ENCODE peak calls at places on chromosome 16, in ten cellular contexts. C, F, B, R, O, Y, A, X, W and I are unnamed samples.

GRCh38 chr16:80971814-80972213 is 34.9 kb downstream of the CMC2 start:
- DNase-seq in C (no peak), F (no peak), B (no peak), R (no peak), O (no peak), Y (no peak), A (no peak), X (no peak), W (no peak), I (no peak)

GRCh38 chr16:76474048-76474447 is 196.8 kb downstream of the CNTNAP4 start:
- DNase-seq in C (no peak), F (no peak), B (no peak), R (no peak), O (no peak), Y (no peak), A (no peak), X (no peak), W (no peak), I (no peak)

GRCh38 chr16:30977502-30977901 is 7.5 kb upstream of the HSD3B7 start:
- DNase-seq in C (no peak), F (peak; percentile 68), B (no peak), R (no peak), O (no peak), Y (peak; percentile 21), A (no peak), X (no peak), W (no peak), I (no peak)

GRCh38 chr16:77951788-77952187 is 70.6 kb upstream of the CLEC3A start:
- DNase-seq in C (peak; percentile 49), F (peak; percentile 22), B (no peak), R (no peak), O (no peak), Y (no peak), A (no peak), X (no peak), W (peak; percentile 7), I (no peak)

GRCh38 chr16:70691223-70692129 is 5.6 kb upstream of the MTSS2 start:
- DNase-seq in C (peak; percentile 55), F (peak; percentile 86), B (peak; percentile 100), R (peak; percentile 70), O (peak; percentile 98), Y (no peak), A (peak; percentile 90), X (peak; percentile 97), W (no peak), I (peak; percentile 88)

GRCh38 chr16:81601008-81601428 is 156.4 kb downstream of the CMIP start:
- DNase-seq in C (no peak), F (peak; percentile 49), B (peak; percentile 69), R (no peak), O (no peak), Y (no peak), A (no peak), X (peak; percentile 72), W (no peak), I (no peak)

GRCh38 chr16:55225972-55226542 is 97.9 kb upstream of the IRX6 start:
- DNase-seq in C (no peak), F (no peak), B (no peak), R (no peak), O (no peak), Y (no peak), A (no peak), X (no peak), W (no peak), I (no peak)

GRCh38 chr16:389317-389716 is 7.5 kb upstream of the PGAP6 start:
- DNase-seq in C (no peak), F (no peak), B (no peak), R (no peak), O (no peak), Y (no peak), A (no peak), X (no peak), W (no peak), I (no peak)

GRCh38 chr16:64321881-64322280 is 800.0 kb downstream of the CDH11 start:
- DNase-seq in C (no peak), F (no peak), B (no peak), R (no peak), O (no peak), Y (no peak), A (no peak), X (no peak), W (no peak), I (no peak)

GRCh38 chr16:46974352-46974751 is 878 bp upstream of the DNAJA2 start:
- DNase-seq in C (no peak), F (peak; percentile 57), B (peak; percentile 15), R (no peak), O (peak; percentile 62), Y (no peak), A (no peak), X (no peak), W (no peak), I (no peak)

GRCh38 chr16:80705596-80705995 is 98.8 kb downstream of the CDYL2 start:
- DNase-seq in C (no peak), F (no peak), B (no peak), R (no peak), O (no peak), Y (no peak), A (no peak), X (no peak), W (no peak), I (no peak)

GRCh38 chr16:66493490-66494401 is 56.2 kb downstream of the TK2 start:
- DNase-seq in C (no peak), F (no peak), B (no peak), R (no peak), O (no peak), Y (peak; percentile 12), A (peak; percentile 9), X (no peak), W (no peak), I (no peak)

GRCh38 chr16:29290631-29291247 is 115.8 kb downstream of the NPIPB11 start:
- DNase-seq in C (peak; percentile 84), F (no peak), B (peak; percentile 96), R (peak; percentile 94), O (peak; percentile 97), Y (peak; percentile 98), A (peak; percentile 96), X (peak; percentile 92), W (peak; percentile 85), I (peak; percentile 99)

GRCh38 chr16:8645831-8646230 is 24.3 kb downstream of the METTL22 start:
- DNase-seq in C (no peak), F (no peak), B (no peak), R (no peak), O (no peak), Y (no peak), A (no peak), X (no peak), W (no peak), I (no peak)

GRCh38 chr16:66662445-66663194 is 33.9 kb downstream of the CMTM4 start:
- DNase-seq in C (peak; percentile 35), F (peak; percentile 45), B (peak; percentile 58), R (no peak), O (no peak), Y (no peak), A (no peak), X (peak; percentile 44), W (no peak), I (no peak)

GRCh38 chr16:8254425-8254824 is 335.9 kb downstream of the TMEM114 start:
- DNase-seq in C (no peak), F (no peak), B (no peak), R (no peak), O (no peak), Y (no peak), A (no peak), X (no peak), W (no peak), I (no peak)

DNA sequence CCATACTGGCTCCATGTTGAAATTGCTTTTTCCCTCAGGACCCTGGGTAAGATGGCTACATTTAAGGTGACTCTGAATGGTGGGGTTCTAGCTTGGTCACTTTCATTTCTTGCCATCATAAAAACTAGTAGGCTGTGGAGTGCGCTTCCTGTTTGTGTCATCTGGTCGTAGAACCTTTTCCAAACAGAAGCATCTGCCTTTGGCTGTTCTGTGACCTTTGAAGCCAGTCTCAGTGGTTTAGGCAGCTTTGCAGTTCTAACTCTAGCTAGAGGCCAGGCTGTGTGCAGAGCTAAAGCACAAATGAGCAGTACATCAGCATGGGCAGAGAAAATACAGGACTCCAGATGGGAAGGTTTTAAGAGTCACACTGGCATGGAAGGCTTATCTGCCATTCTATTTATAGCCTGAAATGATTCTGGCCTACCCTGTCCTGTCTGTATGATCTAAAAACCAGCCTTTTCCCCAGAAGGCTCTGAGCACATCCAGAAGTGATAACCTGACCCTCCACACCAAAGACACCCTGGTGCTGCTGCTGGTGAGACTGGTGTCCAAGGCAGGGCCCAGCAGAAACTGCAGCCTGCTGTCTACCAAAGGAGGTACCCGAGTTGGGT is 8.6 kb downstream of the ESRP2 start:
- DNase-seq in C (no peak), F (peak; percentile 41), B (no peak), R (no peak), O (no peak), Y (no peak), A (no peak), X (no peak), W (no peak), I (no peak)
- H3K27ac ChIP-seq in C (peak overlapping the region; percentile 19), F (peak overlapping the region; percentile 78), B (no peak overlapping the region), R (no peak overlapping the region), O (no peak overlapping the region), Y (no peak overlapping the region), A (no peak overlapping the region), X (no peak overlapping the region), W (no peak overlapping the region), I (peak overlapping the region; percentile 80)

DNA sequence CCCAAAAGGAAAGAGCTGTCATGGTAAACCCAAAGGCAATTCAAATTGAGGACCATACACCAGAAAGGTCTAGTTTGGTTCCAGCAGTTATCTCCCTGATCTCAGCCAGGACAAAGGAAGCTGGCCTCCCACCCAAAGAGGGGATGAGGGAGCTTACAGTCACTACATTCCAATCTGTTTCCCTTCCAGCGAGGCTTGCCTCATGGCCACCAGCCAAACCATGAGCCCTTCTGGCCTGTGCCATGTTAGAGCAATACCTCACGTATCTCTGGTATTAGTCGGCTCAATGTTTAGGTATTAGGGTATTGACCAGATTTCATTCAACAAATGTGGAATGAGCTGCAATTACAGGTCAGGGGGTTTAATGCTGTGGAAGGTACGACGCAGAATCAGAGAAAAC is 8.4 kb downstream of the NDUFAB1 start:
- DNase-seq in C (no peak), F (no peak), B (peak; percentile 76), R (no peak), O (no peak), Y (no peak), A (no peak), X (peak; percentile 96), W (no peak), I (no peak)
- H3K36me3 ChIP-seq in C (peaks cover 40% of the 10 kb centered on the region), F (peaks cover 41% of the 10 kb centered on the region), B (peaks cover 10% of the 10 kb centered on the region), R (peaks cover 98% of the 10 kb centered on the region), O (no peaks in the 10 kb centered on the region), Y (peaks cover 37% of the 10 kb centered on the region), A (no peaks in the 10 kb centered on the region), X (peaks cover 42% of the 10 kb centered on the region), W (peaks cover 18% of the 10 kb centered on the region), I (peaks cover 91% of the 10 kb centered on the region)

DNA sequence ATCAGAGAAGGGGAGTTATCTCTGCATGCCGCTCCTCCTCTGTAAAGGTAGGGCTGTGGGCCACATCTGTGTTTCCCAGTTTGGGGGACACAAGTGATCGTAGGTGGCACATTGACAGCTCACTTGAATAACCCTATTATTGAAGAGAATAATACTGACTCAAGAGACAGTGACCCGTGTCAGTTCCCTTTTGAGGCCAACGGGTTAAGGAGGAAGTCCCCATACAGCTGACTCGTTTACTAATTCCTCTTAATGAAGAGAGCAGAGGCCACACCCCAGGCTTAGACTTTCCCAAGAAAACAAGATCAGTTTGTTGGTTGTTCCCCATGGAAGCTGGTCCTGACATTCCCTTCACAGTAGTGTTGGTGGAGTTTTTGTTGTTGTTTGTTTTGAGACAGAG is 33.0 kb downstream of the IL4R start:
- DNase-seq in C (no peak), F (no peak), B (no peak), R (no peak), O (no peak), Y (no peak), A (no peak), X (no peak), W (no peak), I (no peak)
- H3K27ac ChIP-seq in C (no peak overlapping the region), F (no peak overlapping the region), B (no peak overlapping the region), R (no peak overlapping the region), O (no peak overlapping the region), Y (no peak overlapping the region), A (no peak overlapping the region), X (no peak overlapping the region), W (no peak overlapping the region), I (no peak overlapping the region)

GRCh38 chr16:27320261-27321012 is 6.7 kb downstream of the IL4R start:
- DNase-seq in C (no peak), F (no peak), B (no peak), R (no peak), O (no peak), Y (no peak), A (peak; percentile 51), X (no peak), W (no peak), I (no peak)
- H3K36me3 ChIP-seq in C (no peaks in the 10 kb centered on the region), F (no peaks in the 10 kb centered on the region), B (no peaks in the 10 kb centered on the region), R (no peaks in the 10 kb centered on the region), O (no peaks in the 10 kb centered on the region), Y (no peaks in the 10 kb centered on the region), A (no peaks in the 10 kb centered on the region), X (peaks cover 38% of the 10 kb centered on the region), W (no peaks in the 10 kb centered on the region), I (no peaks in the 10 kb centered on the region)